ENCODE peak calls at places on chromosomes 4 and X, in ten cellular contexts. One of them, this sample, is unnamed.

GRCh38 chr4:74364649-74365491 is at the start of gene EREG:
- DNase-seq in germinal center: no peak
- DNase-seq in NT2/D1: no peak
- DNase-seq in T-helper 2 cell: no peak
- DNase-seq in epithelial cell of esophagus: peak
- DNase-seq in activated gamma-delta T cell treated with anti-CD3 and anti-CD28 coated beads, Interleukin-2, amount 50 U/mL, for 16 hours: no peak
- DNase-seq in NCI-H1048: no peak
- DNase-seq in stimulated activated CD8-positive, alpha-beta memory T cell treated with anti-CD3 and anti-CD28 coated beads, Interleukin-2, amount 100 ng/mL, for 48 hours: no peak
- DNase-seq in amniotic stem cell: no peak
- DNase-seq in GOT3: peak
- DNase-seq in this sample: no peak

GRCh38 chr4:15375707-15376106 is 52.1 kb upstream of the C1QTNF7 start:
- DNase-seq in T-helper 2 cell: no peak
- DNase-seq in GOT3: no peak
- DNase-seq in amniotic stem cell: no peak
- DNase-seq in stimulated activated CD8-positive, alpha-beta memory T cell treated with anti-CD3 and anti-CD28 coated beads, Interleukin-2, amount 100 ng/mL, for 48 hours: no peak
- DNase-seq in activated gamma-delta T cell treated with anti-CD3 and anti-CD28 coated beads, Interleukin-2, amount 50 U/mL, for 16 hours: no peak
- DNase-seq in germinal center: no peak
- DNase-seq in NT2/D1: no peak
- DNase-seq in NCI-H1048: no peak
- DNase-seq in epithelial cell of esophagus: no peak
- DNase-seq in this sample: no peak

GRCh38 chr4:141416219-141416618 is 195.5 kb downstream of the ZNF330 start:
- DNase-seq in epithelial cell of esophagus: no peak
- DNase-seq in amniotic stem cell: no peak
- DNase-seq in NT2/D1: no peak
- DNase-seq in germinal center: no peak
- DNase-seq in NCI-H1048: no peak
- DNase-seq in activated gamma-delta T cell treated with anti-CD3 and anti-CD28 coated beads, Interleukin-2, amount 50 U/mL, for 16 hours: no peak
- DNase-seq in T-helper 2 cell: no peak
- DNase-seq in GOT3: no peak
- DNase-seq in stimulated activated CD8-positive, alpha-beta memory T cell treated with anti-CD3 and anti-CD28 coated beads, Interleukin-2, amount 100 ng/mL, for 48 hours: no peak
- DNase-seq in this sample: no peak

GRCh38 chr4:19992694-19993093 is 259.0 kb upstream of the SLIT2 start:
- DNase-seq in amniotic stem cell: no peak
- DNase-seq in germinal center: no peak
- DNase-seq in activated gamma-delta T cell treated with anti-CD3 and anti-CD28 coated beads, Interleukin-2, amount 50 U/mL, for 16 hours: no peak
- DNase-seq in GOT3: no peak
- DNase-seq in T-helper 2 cell: no peak
- DNase-seq in NT2/D1: no peak
- DNase-seq in epithelial cell of esophagus: no peak
- DNase-seq in NCI-H1048: no peak
- DNase-seq in stimulated activated CD8-positive, alpha-beta memory T cell treated with anti-CD3 and anti-CD28 coated beads, Interleukin-2, amount 100 ng/mL, for 48 hours: no peak
- DNase-seq in this sample: no peak

GRCh38 chr4:46992338-46992737 is 1.0 kb downstream of the GABRA4 start:
- DNase-seq in germinal center: no peak
- DNase-seq in T-helper 2 cell: no peak
- DNase-seq in NT2/D1: no peak
- DNase-seq in epithelial cell of esophagus: no peak
- DNase-seq in NCI-H1048: no peak
- DNase-seq in amniotic stem cell: no peak
- DNase-seq in activated gamma-delta T cell treated with anti-CD3 and anti-CD28 coated beads, Interleukin-2, amount 50 U/mL, for 16 hours: no peak
- DNase-seq in GOT3: no peak
- DNase-seq in stimulated activated CD8-positive, alpha-beta memory T cell treated with anti-CD3 and anti-CD28 coated beads, Interleukin-2, amount 100 ng/mL, for 48 hours: no peak
- DNase-seq in this sample: no peak

GRCh38 chr4:40316333-40316781 is 18.8 kb upstream of the CHRNA9 start:
- DNase-seq in epithelial cell of esophagus: peak
- DNase-seq in NCI-H1048: no peak
- DNase-seq in NT2/D1: no peak
- DNase-seq in amniotic stem cell: no peak
- DNase-seq in activated gamma-delta T cell treated with anti-CD3 and anti-CD28 coated beads, Interleukin-2, amount 50 U/mL, for 16 hours: no peak
- DNase-seq in stimulated activated CD8-positive, alpha-beta memory T cell treated with anti-CD3 and anti-CD28 coated beads, Interleukin-2, amount 100 ng/mL, for 48 hours: no peak
- DNase-seq in T-helper 2 cell: peak
- DNase-seq in germinal center: no peak
- DNase-seq in GOT3: no peak
- DNase-seq in this sample: no peak

GRCh38 chr4:81493895-81494490 is 22.3 kb upstream of the RASGEF1B start:
- DNase-seq in T-helper 2 cell: peak
- DNase-seq in stimulated activated CD8-positive, alpha-beta memory T cell treated with anti-CD3 and anti-CD28 coated beads, Interleukin-2, amount 100 ng/mL, for 48 hours: no peak
- DNase-seq in NCI-H1048: no peak
- DNase-seq in amniotic stem cell: no peak
- DNase-seq in epithelial cell of esophagus: no peak
- DNase-seq in GOT3: no peak
- DNase-seq in activated gamma-delta T cell treated with anti-CD3 and anti-CD28 coated beads, Interleukin-2, amount 50 U/mL, for 16 hours: no peak
- DNase-seq in NT2/D1: no peak
- DNase-seq in germinal center: peak
- DNase-seq in this sample: no peak

GRCh38 chrX:150759568-150760416 is 66.6 kb downstream of the MTMR1 start:
- DNase-seq in NT2/D1: no peak
- DNase-seq in amniotic stem cell: no peak
- DNase-seq in T-helper 2 cell: no peak
- DNase-seq in germinal center: no peak
- DNase-seq in NCI-H1048: no peak
- DNase-seq in GOT3: no peak
- DNase-seq in stimulated activated CD8-positive, alpha-beta memory T cell treated with anti-CD3 and anti-CD28 coated beads, Interleukin-2, amount 100 ng/mL, for 48 hours: no peak
- DNase-seq in activated gamma-delta T cell treated with anti-CD3 and anti-CD28 coated beads, Interleukin-2, amount 50 U/mL, for 16 hours: no peak
- DNase-seq in epithelial cell of esophagus: no peak
- DNase-seq in this sample: no peak

GRCh38 chr4:63620271-63620670 is 789.0 kb downstream of the TECRL start:
- DNase-seq in germinal center: no peak
- DNase-seq in stimulated activated CD8-positive, alpha-beta memory T cell treated with anti-CD3 and anti-CD28 coated beads, Interleukin-2, amount 100 ng/mL, for 48 hours: no peak
- DNase-seq in T-helper 2 cell: no peak
- DNase-seq in epithelial cell of esophagus: no peak
- DNase-seq in NT2/D1: no peak
- DNase-seq in activated gamma-delta T cell treated with anti-CD3 and anti-CD28 coated beads, Interleukin-2, amount 50 U/mL, for 16 hours: no peak
- DNase-seq in NCI-H1048: no peak
- DNase-seq in amniotic stem cell: no peak
- DNase-seq in GOT3: no peak
- DNase-seq in this sample: no peak

GRCh38 chr4:28378109-28378830 is 1517.6 kb downstream of the STIM2 start:
- DNase-seq in stimulated activated CD8-positive, alpha-beta memory T cell treated with anti-CD3 and anti-CD28 coated beads, Interleukin-2, amount 100 ng/mL, for 48 hours: no peak
- DNase-seq in amniotic stem cell: no peak
- DNase-seq in NCI-H1048: no peak
- DNase-seq in epithelial cell of esophagus: no peak
- DNase-seq in activated gamma-delta T cell treated with anti-CD3 and anti-CD28 coated beads, Interleukin-2, amount 50 U/mL, for 16 hours: no peak
- DNase-seq in GOT3: no peak
- DNase-seq in germinal center: no peak
- DNase-seq in NT2/D1: no peak
- DNase-seq in T-helper 2 cell: no peak
- DNase-seq in this sample: no peak

GRCh38 chr4:140343303-140343702 is 30.1 kb upstream of the SCOC start:
- DNase-seq in T-helper 2 cell: no peak
- DNase-seq in amniotic stem cell: no peak
- DNase-seq in NCI-H1048: no peak
- DNase-seq in stimulated activated CD8-positive, alpha-beta memory T cell treated with anti-CD3 and anti-CD28 coated beads, Interleukin-2, amount 100 ng/mL, for 48 hours: no peak
- DNase-seq in activated gamma-delta T cell treated with anti-CD3 and anti-CD28 coated beads, Interleukin-2, amount 50 U/mL, for 16 hours: no peak
- DNase-seq in epithelial cell of esophagus: peak
- DNase-seq in germinal center: no peak
- DNase-seq in NT2/D1: no peak
- DNase-seq in GOT3: no peak
- DNase-seq in this sample: no peak

GRCh38 chr4:8211229-8211628 is 12.1 kb downstream of the SH3TC1 start:
- DNase-seq in activated gamma-delta T cell treated with anti-CD3 and anti-CD28 coated beads, Interleukin-2, amount 50 U/mL, for 16 hours: no peak
- DNase-seq in GOT3: no peak
- DNase-seq in NCI-H1048: no peak
- DNase-seq in amniotic stem cell: no peak
- DNase-seq in stimulated activated CD8-positive, alpha-beta memory T cell treated with anti-CD3 and anti-CD28 coated beads, Interleukin-2, amount 100 ng/mL, for 48 hours: no peak
- DNase-seq in NT2/D1: no peak
- DNase-seq in epithelial cell of esophagus: no peak
- DNase-seq in T-helper 2 cell: no peak
- DNase-seq in germinal center: no peak
- DNase-seq in this sample: no peak

GRCh38 chrX:68916891-68917290 is 88.1 kb downstream of the EFNB1 start:
- DNase-seq in germinal center: no peak
- DNase-seq in NCI-H1048: no peak
- DNase-seq in amniotic stem cell: no peak
- DNase-seq in T-helper 2 cell: no peak
- DNase-seq in epithelial cell of esophagus: no peak
- DNase-seq in stimulated activated CD8-positive, alpha-beta memory T cell treated with anti-CD3 and anti-CD28 coated beads, Interleukin-2, amount 100 ng/mL, for 48 hours: no peak
- DNase-seq in activated gamma-delta T cell treated with anti-CD3 and anti-CD28 coated beads, Interleukin-2, amount 50 U/mL, for 16 hours: no peak
- DNase-seq in GOT3: no peak
- DNase-seq in NT2/D1: no peak
- DNase-seq in this sample: no peak

GRCh38 chrX:48492293-48492910 is 16.4 kb upstream of the PORCN start:
- DNase-seq in T-helper 2 cell: no peak
- DNase-seq in stimulated activated CD8-positive, alpha-beta memory T cell treated with anti-CD3 and anti-CD28 coated beads, Interleukin-2, amount 100 ng/mL, for 48 hours: no peak
- DNase-seq in germinal center: no peak
- DNase-seq in amniotic stem cell: no peak
- DNase-seq in activated gamma-delta T cell treated with anti-CD3 and anti-CD28 coated beads, Interleukin-2, amount 50 U/mL, for 16 hours: no peak
- DNase-seq in GOT3: no peak
- DNase-seq in NT2/D1: no peak
- DNase-seq in epithelial cell of esophagus: peak
- DNase-seq in NCI-H1048: no peak
- DNase-seq in this sample: peak

GRCh38 chr4:150056569-150056968 is 21.7 kb upstream of the DCLK2 start:
- DNase-seq in germinal center: no peak
- DNase-seq in NT2/D1: no peak
- DNase-seq in T-helper 2 cell: no peak
- DNase-seq in NCI-H1048: no peak
- DNase-seq in amniotic stem cell: no peak
- DNase-seq in GOT3: no peak
- DNase-seq in stimulated activated CD8-positive, alpha-beta memory T cell treated with anti-CD3 and anti-CD28 coated beads, Interleukin-2, amount 100 ng/mL, for 48 hours: no peak
- DNase-seq in activated gamma-delta T cell treated with anti-CD3 and anti-CD28 coated beads, Interleukin-2, amount 50 U/mL, for 16 hours: no peak
- DNase-seq in epithelial cell of esophagus: peak
- DNase-seq in this sample: no peak

GRCh38 chr4:119116021-119116420 is 19.6 kb upstream of the MYOZ2 start:
- DNase-seq in NCI-H1048: no peak
- DNase-seq in germinal center: no peak
- DNase-seq in NT2/D1: no peak
- DNase-seq in epithelial cell of esophagus: no peak
- DNase-seq in GOT3: no peak
- DNase-seq in activated gamma-delta T cell treated with anti-CD3 and anti-CD28 coated beads, Interleukin-2, amount 50 U/mL, for 16 hours: no peak
- DNase-seq in amniotic stem cell: no peak
- DNase-seq in stimulated activated CD8-positive, alpha-beta memory T cell treated with anti-CD3 and anti-CD28 coated beads, Interleukin-2, amount 100 ng/mL, for 48 hours: no peak
- DNase-seq in T-helper 2 cell: no peak
- DNase-seq in this sample: no peak

GRCh38 chr4:141486375-141486997 is 149.9 kb upstream of the IL15 start:
- DNase-seq in stimulated activated CD8-positive, alpha-beta memory T cell treated with anti-CD3 and anti-CD28 coated beads, Interleukin-2, amount 100 ng/mL, for 48 hours: no peak
- DNase-seq in epithelial cell of esophagus: peak
- DNase-seq in activated gamma-delta T cell treated with anti-CD3 and anti-CD28 coated beads, Interleukin-2, amount 50 U/mL, for 16 hours: no peak
- DNase-seq in germinal center: no peak
- DNase-seq in T-helper 2 cell: no peak
- DNase-seq in GOT3: no peak
- DNase-seq in NT2/D1: no peak
- DNase-seq in NCI-H1048: no peak
- DNase-seq in amniotic stem cell: peak
- DNase-seq in this sample: no peak

GRCh38 chrX:97026406-97026805 is 142.7 kb downstream of the RPA4 start:
- DNase-seq in activated gamma-delta T cell treated with anti-CD3 and anti-CD28 coated beads, Interleukin-2, amount 50 U/mL, for 16 hours: no peak
- DNase-seq in germinal center: no peak
- DNase-seq in GOT3: no peak
- DNase-seq in amniotic stem cell: no peak
- DNase-seq in T-helper 2 cell: no peak
- DNase-seq in epithelial cell of esophagus: no peak
- DNase-seq in NT2/D1: peak
- DNase-seq in stimulated activated CD8-positive, alpha-beta memory T cell treated with anti-CD3 and anti-CD28 coated beads, Interleukin-2, amount 100 ng/mL, for 48 hours: no peak
- DNase-seq in NCI-H1048: no peak
- DNase-seq in this sample: no peak

GRCh38 chr4:1792832-1793495 is at the start of gene FGFR3:
- DNase-seq in epithelial cell of esophagus: peak
- DNase-seq in germinal center: peak
- DNase-seq in GOT3: no peak
- DNase-seq in amniotic stem cell: no peak
- DNase-seq in stimulated activated CD8-positive, alpha-beta memory T cell treated with anti-CD3 and anti-CD28 coated beads, Interleukin-2, amount 100 ng/mL, for 48 hours: peak
- DNase-seq in activated gamma-delta T cell treated with anti-CD3 and anti-CD28 coated beads, Interleukin-2, amount 50 U/mL, for 16 hours: peak
- DNase-seq in NCI-H1048: peak
- DNase-seq in T-helper 2 cell: no peak
- DNase-seq in NT2/D1: peak
- DNase-seq in this sample: no peak

GRCh38 chrX:2589186-2590020 is 88.6 kb upstream of the DHRSX start:
- DNase-seq in epithelial cell of esophagus: peak
- DNase-seq in GOT3: no peak
- DNase-seq in NCI-H1048: no peak
- DNase-seq in NT2/D1: no peak
- DNase-seq in activated gamma-delta T cell treated with anti-CD3 and anti-CD28 coated beads, Interleukin-2, amount 50 U/mL, for 16 hours: no peak
- DNase-seq in amniotic stem cell: no peak
- DNase-seq in germinal center: no peak
- DNase-seq in T-helper 2 cell: no peak
- DNase-seq in stimulated activated CD8-positive, alpha-beta memory T cell treated with anti-CD3 and anti-CD28 coated beads, Interleukin-2, amount 100 ng/mL, for 48 hours: no peak
- DNase-seq in this sample: no peak

GRCh38 chr4:77433102-77433733 is 172.4 kb upstream of the CXCL13 start:
- DNase-seq in activated gamma-delta T cell treated with anti-CD3 and anti-CD28 coated beads, Interleukin-2, amount 50 U/mL, for 16 hours: no peak
- DNase-seq in NCI-H1048: no peak
- DNase-seq in T-helper 2 cell: no peak
- DNase-seq in GOT3: no peak
- DNase-seq in amniotic stem cell: no peak
- DNase-seq in NT2/D1: peak
- DNase-seq in germinal center: peak
- DNase-seq in epithelial cell of esophagus: peak
- DNase-seq in stimulated activated CD8-positive, alpha-beta memory T cell treated with anti-CD3 and anti-CD28 coated beads, Interleukin-2, amount 100 ng/mL, for 48 hours: no peak
- DNase-seq in this sample: no peak

GRCh38 chr4:7546809-7547367 is 112.2 kb upstream of the PSAPL1 start:
- DNase-seq in amniotic stem cell: peak
- DNase-seq in germinal center: no peak
- DNase-seq in T-helper 2 cell: no peak
- DNase-seq in NCI-H1048: no peak
- DNase-seq in GOT3: no peak
- DNase-seq in epithelial cell of esophagus: no peak
- DNase-seq in NT2/D1: no peak
- DNase-seq in stimulated activated CD8-positive, alpha-beta memory T cell treated with anti-CD3 and anti-CD28 coated beads, Interleukin-2, amount 100 ng/mL, for 48 hours: no peak
- DNase-seq in activated gamma-delta T cell treated with anti-CD3 and anti-CD28 coated beads, Interleukin-2, amount 50 U/mL, for 16 hours: no peak
- DNase-seq in this sample: no peak

GRCh38 chrX:2450681-2451080 is 50.1 kb downstream of the DHRSX start:
- DNase-seq in amniotic stem cell: no peak
- DNase-seq in T-helper 2 cell: no peak
- DNase-seq in GOT3: no peak
- DNase-seq in activated gamma-delta T cell treated with anti-CD3 and anti-CD28 coated beads, Interleukin-2, amount 50 U/mL, for 16 hours: no peak
- DNase-seq in stimulated activated CD8-positive, alpha-beta memory T cell treated with anti-CD3 and anti-CD28 coated beads, Interleukin-2, amount 100 ng/mL, for 48 hours: no peak
- DNase-seq in epithelial cell of esophagus: no peak
- DNase-seq in germinal center: no peak
- DNase-seq in NCI-H1048: no peak
- DNase-seq in NT2/D1: no peak
- DNase-seq in this sample: no peak